ENCODE peak calls at places on chromosomes 5 and 9, in seven cellular contexts. S, T, W, F, M, L and O are unnamed samples.

GRCh38 chr5:143733635-143734341 is 78.2 kb upstream of the HMHB1 start:
- DNase-seq in S (peak; percentile 67), T (no peak), W (no peak), F (no peak), M (no peak), L (peak; percentile 73), O (no peak)

GRCh38 chr5:40685191-40685590 is 5.5 kb downstream of the PTGER4 start:
- DNase-seq in S (no peak), T (no peak), W (no peak), F (no peak), M (no peak), L (no peak), O (no peak)

GRCh38 chr9:137524597-137525317 is 25.4 kb downstream of the PNPLA7 start:
- DNase-seq in S (no peak), T (no peak), W (no peak), F (no peak), M (peak; percentile 53), L (no peak), O (no peak)

GRCh38 chr5:140251527-140251973 is 51.4 kb downstream of the PFDN1 start:
- DNase-seq in S (peak; percentile 96), T (peak; percentile 66), W (no peak), F (peak; percentile 7), M (no peak), L (peak; percentile 94), O (no peak)

GRCh38 chr9:133207540-133208170 is 1.4 kb downstream of the OBP2B start:
- DNase-seq in S (no peak), T (no peak), W (no peak), F (no peak), M (no peak), L (no peak), O (no peak)

GRCh38 chr5:138372653-138373052 is 20.2 kb downstream of the KDM3B start:
- DNase-seq in S (no peak), T (no peak), W (no peak), F (no peak), M (no peak), L (no peak), O (no peak)

GRCh38 chr9:134724231-134724911 is 82.8 kb downstream of the COL5A1 start:
- DNase-seq in S (peak; percentile 66), T (no peak), W (no peak), F (no peak), M (no peak), L (peak; percentile 55), O (no peak)

GRCh38 chr5:100904259-100904822 is 1.3 kb upstream of the ST8SIA4 start:
- DNase-seq in S (no peak), T (no peak), W (no peak), F (no peak), M (no peak), L (no peak), O (peak; percentile 9)

GRCh38 chr5:175920506-175920865 is 47.6 kb downstream of the THOC3 start:
- DNase-seq in S (peak; percentile 36), T (no peak), W (no peak), F (no peak), M (no peak), L (no peak), O (no peak)

GRCh38 chr5:79956173-79956670 is 34.8 kb downstream of the MTX3 start:
- DNase-seq in S (peak; percentile 78), T (peak; percentile 97), W (no peak), F (no peak), M (no peak), L (peak; percentile 44), O (no peak)

GRCh38 chr9:129451089-129451656 is 169.7 kb downstream of the C9orf50 start:
- DNase-seq in S (peak; percentile 55), T (no peak), W (no peak), F (no peak), M (no peak), L (no peak), O (no peak)

GRCh38 chr5:142817961-142818431 is 47.8 kb downstream of the ARHGAP26 start:
- DNase-seq in S (peak; percentile 58), T (no peak), W (no peak), F (no peak), M (no peak), L (no peak), O (no peak)

GRCh38 chr5:373710-374602 is 52.4 kb downstream of the AHRR start:
- DNase-seq in S (peak; percentile 93), T (peak; percentile 72), W (no peak), F (peak; percentile 18), M (no peak), L (peak; percentile 77), O (no peak)

GRCh38 chr9:81969971-81970370 is 18.6 kb upstream of the SPATA31D1 start:
- DNase-seq in S (peak; percentile 33), T (peak; percentile 33), W (no peak), F (no peak), M (no peak), L (peak; percentile 39), O (no peak)